ENCODE peak calls at places on chromosome 6, in four cellular contexts. T is dorsolateral prefrontal cortex, M is AG09309, B is heart left ventricle. J is an unnamed sample.

GRCh38 chr6:7762758-7763157 is 36.9 kb downstream of the BMP6 start:
- DNase-seq in T (no peak), M (no peak), B (no peak), J (peak)

GRCh38 chr6:17986656-17987575 is 519 bp downstream of the KIF13A start:
- DNase-seq in B (peak), T (peak), M (no peak), J (peak)

GRCh38 chr6:47254051-47254450 is 55.7 kb downstream of the TNFRSF21 start:
- DNase-seq in M (no peak), B (no peak), T (no peak), J (no peak)

GRCh38 chr6:26141378-26141901 is 54.2 kb downstream of the HFE start:
- DNase-seq in T (no peak), B (no peak), M (no peak), J (peak)

GRCh38 chr6:90285611-90286381 is 10.8 kb downstream of the BACH2 start:
- DNase-seq in M (peak), T (peak), B (peak), J (peak)

GRCh38 chr6:125884656-125885055 is 71.9 kb upstream of the HINT3 start:
- DNase-seq in M (no peak), T (no peak), B (no peak), J (no peak)

GRCh38 chr6:75932067-75932466 is 140.4 kb downstream of the IMPG1 start:
- DNase-seq in M (no peak), B (no peak), T (no peak), J (peak)

GRCh38 chr6:161493731-161494130 is 219.9 kb upstream of the AGPAT4 start:
- DNase-seq in B (no peak), T (no peak), M (no peak), J (no peak)

GRCh38 chr6:6452002-6452401 is 131.5 kb upstream of the F13A1 start:
- DNase-seq in M (no peak), T (no peak), B (peak), J (no peak)

GRCh38 chr6:170057961-170058877 is 232.7 kb downstream of the DLL1 start:
- DNase-seq in M (no peak), T (no peak), B (no peak), J (no peak)

GRCh38 chr6:63814459-63814858 is 178.9 kb downstream of the PHF3 start:
- DNase-seq in B (no peak), M (no peak), T (no peak), J (no peak)

GRCh38 chr6:13159295-13159694 is 169.0 kb downstream of the TBC1D7 start:
- DNase-seq in T (no peak), M (no peak), B (no peak), J (no peak)

GRCh38 chr6:116966675-116967576 is 89.9 kb downstream of the RFX6 start:
- DNase-seq in M (no peak), T (no peak), B (no peak), J (no peak)

GRCh38 chr6:70221715-70222236 is 81.1 kb downstream of the COL9A1 start:
- DNase-seq in T (no peak), B (no peak), M (no peak), J (no peak)

GRCh38 chr6:73610444-73611275 is 43.1 kb downstream of the SLC17A5 start:
- DNase-seq in T (no peak), B (no peak), M (peak), J (no peak)

GRCh38 chr6:2575191-2575590 is 175.5 kb downstream of the MYLK4 start:
- DNase-seq in B (no peak), T (no peak), M (no peak), J (no peak)

GRCh38 chr6:13484827-13485226 is 2.6 kb downstream of the GFOD1 start:
- DNase-seq in T (no peak), M (no peak), B (no peak), J (no peak)

GRCh38 chr6:47372318-47372717 is 62.6 kb upstream of the TNFRSF21 start:
- DNase-seq in T (no peak), B (no peak), M (no peak), J (no peak)

DNA sequence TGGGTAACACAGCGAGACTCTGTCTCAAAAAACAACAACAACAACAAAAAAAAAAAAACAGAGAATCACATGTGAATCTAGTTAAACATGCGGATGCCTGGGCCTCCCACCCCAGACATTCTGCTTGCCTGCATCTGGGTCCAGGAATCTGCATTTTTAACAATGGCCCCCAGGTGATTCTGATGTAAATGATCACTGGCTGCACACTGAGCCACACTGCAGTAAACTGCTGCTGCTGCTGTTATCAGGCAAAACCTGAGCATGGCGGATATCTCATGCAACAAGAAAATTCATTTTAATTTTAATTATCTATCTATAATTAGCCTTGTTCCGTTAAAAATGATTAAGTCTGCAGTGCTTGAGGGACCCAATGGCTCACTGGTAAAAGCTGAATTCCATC is 81.7 kb upstream of the SNX9 start:
- DNase-seq in M (no peak), T (no peak), B (no peak), J (no peak)
- TF ChIP-seq CTCF in M (no peak), T (no peak), B (no peak), J (no peak)

GRCh38 chr6:92161953-92162352 is 1257.4 kb downstream of the EPHA7 start:
- DNase-seq in B (no peak), M (no peak), T (no peak), J (no peak)

GRCh38 chr6:92160226-92160625 is 1259.1 kb downstream of the EPHA7 start:
- DNase-seq in T (no peak), B (no peak), M (no peak), J (no peak)

GRCh38 chr6:92159046-92159445 is 1260.3 kb downstream of the EPHA7 start:
- DNase-seq in T (no peak), B (no peak), M (no peak), J (no peak)
- TF ChIP-seq CTCF in T (no peak), B (no peak), M (no peak), J (peak)

GRCh38 chr6:87407531-87407895 is 259 bp upstream of the CFAP206 start:
- DNase-seq in B (peak), T (no peak), M (no peak), J (no peak)

GRCh38 chr6:87408721-87409155 is 966 bp downstream of the CFAP206 start:
- DNase-seq in B (no peak), M (no peak), T (no peak), J (no peak)

DNA sequence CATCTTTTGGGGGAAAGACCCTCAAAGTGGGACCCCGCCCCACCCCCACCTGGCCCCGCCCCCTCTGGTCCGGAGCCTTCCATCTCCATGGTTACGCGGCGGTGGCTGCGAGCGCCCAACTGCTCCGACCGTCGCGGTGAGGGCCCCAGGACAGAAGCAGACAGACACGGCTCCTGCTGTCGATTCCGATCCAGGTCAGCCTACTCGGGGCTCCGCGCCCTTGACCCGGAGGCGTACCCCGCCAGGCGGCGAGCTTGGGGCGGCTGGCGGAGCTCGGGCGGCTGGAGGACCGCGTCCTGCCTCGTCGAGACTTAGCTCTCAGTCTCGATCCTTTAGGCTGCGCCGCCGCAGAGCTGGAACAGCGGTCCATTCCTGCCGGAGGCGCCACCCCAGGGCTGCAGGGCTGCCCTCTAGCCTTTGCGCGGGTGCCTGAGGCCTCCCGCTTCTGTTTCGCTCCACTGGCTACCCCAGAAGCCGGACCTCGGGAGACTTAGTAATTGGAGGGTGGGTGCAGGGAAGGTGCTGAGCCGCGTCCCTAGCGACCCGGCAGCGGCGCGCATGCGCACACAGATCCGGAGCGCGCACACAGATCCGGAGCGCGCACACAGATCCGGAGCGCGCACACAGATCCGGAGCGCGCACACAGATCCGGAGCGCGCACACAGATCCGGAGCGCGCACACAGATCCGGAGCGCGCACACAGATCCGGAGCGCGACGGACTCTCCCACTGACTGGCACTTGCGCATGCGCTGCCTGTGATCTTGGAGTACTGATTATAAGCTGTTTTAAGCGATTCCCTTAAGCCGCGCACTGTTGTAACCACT is at the start of gene CFAP206:
- DNase-seq in M (peak), T (peak), B (peak), J (peak)
- TF ChIP-seq CTCF in M (peak), T (peak), B (peak), J (no peak)

GRCh38 chr6:104955927-104956662 is 812 bp upstream of the LIN28B start:
- DNase-seq in M (no peak), B (no peak), T (no peak), J (peak)
- TF ChIP-seq CTCF in M (no peak), B (no peak), T (no peak), J (no peak)

DNA sequence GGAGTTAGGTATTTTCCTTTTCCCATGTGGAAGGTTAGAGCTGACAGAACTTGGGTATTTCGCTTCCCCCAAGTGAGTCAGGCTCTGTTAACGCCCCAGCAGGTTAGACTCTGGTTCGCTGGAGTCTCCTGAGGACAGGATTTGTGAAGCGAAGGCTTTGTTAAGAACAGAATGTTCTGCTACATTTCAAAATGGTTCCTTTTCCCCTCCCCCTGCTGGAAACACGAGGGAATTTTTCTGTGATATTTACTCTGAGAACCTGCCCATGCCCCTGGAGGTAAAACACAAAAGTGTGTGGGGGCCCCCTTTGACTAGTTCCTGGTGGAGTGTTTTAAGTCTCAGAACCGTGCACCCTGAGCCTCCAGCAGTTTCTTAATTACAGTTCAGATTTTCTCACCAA is 731.4 kb upstream of the CITED2 start:
- DNase-seq in T (no peak), B (no peak), M (no peak), J (peak)
- TF ChIP-seq CTCF in T (peak), B (peak), M (no peak), J (peak)

DNA sequence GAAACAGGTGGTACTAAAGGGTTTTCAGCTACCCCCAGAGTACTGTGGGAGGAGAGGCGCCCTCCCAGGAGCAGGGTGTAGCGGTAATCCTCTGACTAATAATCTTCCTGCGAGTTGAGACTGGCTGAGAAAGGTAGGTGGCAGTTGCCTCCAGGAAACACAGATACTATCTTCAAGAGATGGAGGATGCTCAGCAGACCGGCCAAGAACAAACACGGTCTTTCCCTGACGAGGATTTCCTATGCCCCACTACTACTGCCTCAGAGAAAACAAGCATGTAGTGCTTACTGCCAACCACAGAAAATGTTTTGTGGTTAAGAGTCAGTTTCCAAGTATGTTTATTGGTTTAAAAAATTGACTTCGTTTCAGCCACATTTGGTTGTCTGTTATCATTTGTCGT is 26.8 kb downstream of the C6orf89 start:
- DNase-seq in M (peak), T (no peak), B (no peak), J (no peak)
- TF ChIP-seq CTCF in M (peak), T (no peak), B (no peak), J (no peak)

DNA sequence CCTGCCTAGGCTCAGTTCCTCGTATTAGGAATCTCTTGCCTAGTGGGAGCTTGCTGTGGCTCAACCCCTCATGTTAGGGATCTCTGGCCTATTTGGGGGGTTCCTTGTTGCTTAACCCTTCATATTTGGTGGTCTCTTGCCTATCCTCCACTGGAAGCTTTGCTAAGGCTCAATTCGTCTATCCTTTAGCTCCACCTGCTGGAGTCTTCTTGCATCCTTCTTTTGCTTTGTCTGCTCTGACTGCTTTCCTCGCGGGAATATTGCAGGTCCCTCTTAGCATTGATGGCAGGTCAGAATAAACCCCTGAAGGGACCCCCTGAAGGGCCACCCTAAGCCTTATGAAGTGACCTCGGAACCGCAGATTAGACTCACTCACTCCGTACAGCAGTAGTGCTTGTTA is 203.0 kb upstream of the TBX18 start:
- DNase-seq in M (no peak), T (no peak), B (no peak), J (no peak)
- TF ChIP-seq CTCF in M (peak), T (peak), B (peak), J (peak)

GRCh38 chr6:132937466-132937906 is 123.1 kb downstream of the RPS12 start:
- DNase-seq in B (no peak), T (peak), M (no peak), J (peak)
- TF ChIP-seq CTCF in B (peak), T (peak), M (peak), J (peak)

GRCh38 chr6:35048631-35049083 is 92.5 kb downstream of the TCP11 start:
- DNase-seq in T (no peak), B (peak), M (no peak), J (peak)
- TF ChIP-seq CTCF in T (peak), B (peak), M (peak), J (no peak)

J was measured in glutamatergic neuron.